ENCODE peak calls at places on chromosome 2, in ten cellular contexts. V is SJSA1; H is ovary; U is heart left ventricle; Q is OCI-LY7; D is Peyer's patch; T is PC-3; A is cardiac muscle cell; G is CD4-positive, alpha-beta memory T cell; Y is neural progenitor cell. I is an unnamed sample.

GRCh38 chr2:38074775-38075435 is 1.0 kb downstream of the CYP1B1 start:
- DNase-seq in A (peak; percentile 75), T (peak; percentile 39), D (no peak), G (no peak), Q (no peak), U (peak; percentile 43), Y (peak; percentile 87), H (no peak), V (no peak), I (no peak)

GRCh38 chr2:97992836-97993825 is 2.6 kb downstream of the TMEM131 start:
- DNase-seq in D (no peak), H (no peak), T (peak; percentile 38), A (no peak), U (no peak), Q (no peak), V (no peak), Y (no peak), G (no peak), I (no peak)

GRCh38 chr2:82636411-82637020 is 1822.6 kb downstream of the SUCLG1 start:
- DNase-seq in Q (no peak), G (no peak), D (no peak), V (no peak), Y (no peak), A (no peak), T (peak; percentile 17), U (no peak), H (no peak), I (no peak)

GRCh38 chr2:184338776-184339175 is 259.6 kb upstream of the ZNF804A start:
- DNase-seq in V (no peak), H (no peak), Q (no peak), U (no peak), T (no peak), D (no peak), G (no peak), Y (peak; percentile 11), A (no peak), I (no peak)

GRCh38 chr2:238878051-238878735 is 30.3 kb downstream of the TWIST2 start:
- DNase-seq in T (no peak), H (no peak), U (no peak), G (no peak), D (no peak), Q (no peak), Y (no peak), V (no peak), A (no peak), I (no peak)

GRCh38 chr2:134758632-134759031 is 39.8 kb upstream of the TMEM163 start:
- DNase-seq in T (no peak), H (no peak), Y (no peak), G (no peak), V (no peak), D (no peak), A (no peak), U (no peak), Q (peak; percentile 62), I (no peak)

GRCh38 chr2:73113634-73113958 is 848 bp upstream of the RAB11FIP5 start:
- DNase-seq in U (no peak), Q (no peak), G (no peak), H (no peak), A (no peak), T (no peak), D (no peak), V (no peak), Y (no peak), I (no peak)

GRCh38 chr2:20226152-20226545 is 1.2 kb upstream of the SDC1 start:
- DNase-seq in V (no peak), H (no peak), G (no peak), Y (no peak), A (no peak), D (no peak), T (no peak), Q (no peak), U (no peak), I (no peak)

GRCh38 chr2:120441744-120442471 is 96.0 kb downstream of the INHBB start:
- DNase-seq in A (peak; percentile 46), Y (peak; percentile 85), Q (no peak), T (peak; percentile 81), V (no peak), H (no peak), D (no peak), G (no peak), U (no peak), I (no peak)

GRCh38 chr2:73594241-73594640 is 48.0 kb downstream of the NAT8 start:
- DNase-seq in U (no peak), H (no peak), G (no peak), Q (no peak), T (peak; percentile 38), D (no peak), A (no peak), Y (no peak), V (peak; percentile 5), I (no peak)

GRCh38 chr2:170212625-170213280 is 34.8 kb downstream of the MYO3B start:
- DNase-seq in V (no peak), U (no peak), D (no peak), G (no peak), A (no peak), Q (no peak), Y (no peak), H (no peak), T (no peak), I (no peak)

GRCh38 chr2:43226955-43227829 is 786 bp upstream of the ZFP36L2 start:
- DNase-seq in Q (peak; percentile 81), Y (peak; percentile 88), A (peak; percentile 94), G (peak; percentile 59), D (peak; percentile 98), H (peak; percentile 93), U (peak; percentile 96), T (peak; percentile 82), V (peak; percentile 84), I (peak; percentile 87)

GRCh38 chr2:43950383-43951008 is 45.3 kb downstream of the LRPPRC start:
- DNase-seq in U (no peak), Y (peak; percentile 17), V (no peak), Q (peak; percentile 56), H (no peak), A (peak; percentile 45), G (peak; percentile 26), T (peak; percentile 69), D (no peak), I (peak; percentile 6)

GRCh38 chr2:220335591-220335915 is 708.1 kb downstream of the SLC4A3 start:
- DNase-seq in T (no peak), G (no peak), U (no peak), Y (peak; percentile 5), D (no peak), A (peak; percentile 18), H (no peak), V (no peak), Q (no peak), I (no peak)

GRCh38 chr2:196510246-196510645 is 129.3 kb upstream of the CCDC150 start:
- DNase-seq in H (no peak), D (no peak), V (no peak), Y (no peak), Q (no peak), T (peak; percentile 70), A (no peak), U (no peak), G (no peak), I (no peak)

GRCh38 chr2:9757430-9758287 is 85.6 kb upstream of the TAF1B start:
- DNase-seq in H (no peak), U (peak; percentile 78), G (no peak), Y (peak; percentile 77), A (peak; percentile 68), T (no peak), Q (no peak), D (no peak), V (no peak), I (peak; percentile 73)

GRCh38 chr2:166031054-166031453 is 77.5 kb upstream of the TTC21B start:
- DNase-seq in G (no peak), H (no peak), T (no peak), V (no peak), Q (no peak), A (no peak), U (no peak), Y (no peak), D (no peak), I (no peak)

GRCh38 chr2:3838348-3838747 is 135.0 kb downstream of the DCDC2C start:
- DNase-seq in H (no peak), Y (no peak), G (no peak), U (no peak), Q (no peak), A (no peak), D (no peak), T (no peak), V (no peak), I (no peak)
- H3K9me3 ChIP-seq in H (no peaks in the 10 kb centered on the region), Y (no peaks in the 10 kb centered on the region), G (no peaks in the 10 kb centered on the region), U (no peaks in the 10 kb centered on the region), Q (no peaks in the 10 kb centered on the region), A (no peaks in the 10 kb centered on the region), D (peaks cover 7% of the 10 kb centered on the region), T (no peaks in the 10 kb centered on the region), V (no peaks in the 10 kb centered on the region), I (no peaks in the 10 kb centered on the region)

GRCh38 chr2:45567288-45567963 is 43.6 kb downstream of the SRBD1 start:
- DNase-seq in U (no peak), A (no peak), D (no peak), T (no peak), Q (no peak), H (no peak), V (no peak), Y (no peak), G (no peak), I (no peak)
- H3K27ac ChIP-seq in U (peak overlapping the region; percentile 20), A (no peak overlapping the region), D (peak overlapping the region; percentile 70), T (peak overlapping the region; percentile 1), Q (peak overlapping the region; percentile 49), H (no peak overlapping the region), V (no peak overlapping the region), Y (no peak overlapping the region), G (peak overlapping the region; percentile 72), I (no peak overlapping the region)

DNA sequence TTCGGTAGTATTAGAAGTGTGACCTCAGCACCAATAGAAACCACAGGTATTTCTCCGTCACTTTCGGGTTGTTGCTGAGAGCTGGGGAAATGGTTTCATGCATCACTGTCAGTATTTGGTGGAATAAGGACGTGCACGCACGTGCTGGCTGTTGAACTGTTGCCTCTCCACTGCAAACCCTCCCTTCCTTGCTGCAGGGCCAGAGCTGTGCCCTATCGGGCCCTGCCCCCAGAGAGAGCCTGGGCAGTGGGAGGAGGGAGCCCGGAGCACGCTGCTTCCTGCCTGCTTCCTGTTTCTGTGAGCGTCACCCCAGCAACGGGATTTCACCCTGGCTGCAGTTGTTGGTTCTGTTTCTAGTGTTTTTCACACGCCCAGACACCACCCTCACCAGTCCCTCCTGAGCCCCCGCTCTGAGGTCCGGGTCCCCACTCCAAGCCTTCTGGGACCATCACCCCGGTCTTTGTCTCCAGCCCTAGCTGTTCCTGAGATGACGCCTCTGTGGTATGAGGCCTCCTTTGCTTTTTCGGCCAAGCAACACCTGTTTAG is 47.4 kb downstream of the LRRFIP1 start:
- DNase-seq in T (peak; percentile 41), Q (peak; percentile 86), V (peak; percentile 62), H (peak; percentile 72), D (peak; percentile 81), A (peak; percentile 74), G (peak; percentile 93), U (peak; percentile 91), Y (peak; percentile 54), I (peak; percentile 88)
- H3K4me1 ChIP-seq in T (peaks cover 22% of the 10 kb centered on the region), Q (peaks cover 86% of the 10 kb centered on the region), V (peaks cover 50% of the 10 kb centered on the region), H (peaks cover 23% of the 10 kb centered on the region), D (no peaks in the 10 kb centered on the region), A (peaks cover 16% of the 10 kb centered on the region), G (peaks cover 47% of the 10 kb centered on the region), U (peaks cover 74% of the 10 kb centered on the region), Y (peaks cover 14% of the 10 kb centered on the region), I (peaks cover 42% of the 10 kb centered on the region)

GRCh38 chr2:51795248-51795888 is 763.4 kb upstream of the NRXN1 start:
- DNase-seq in T (peak; percentile 34), A (peak; percentile 36), Y (peak; percentile 57), Q (peak; percentile 10), H (no peak), U (no peak), G (no peak), D (no peak), V (no peak), I (peak; percentile 63)

GRCh38 chr2:51789908-51790307 is 758.0 kb upstream of the NRXN1 start:
- DNase-seq in U (no peak), H (no peak), A (no peak), Q (no peak), G (no peak), T (peak; percentile 81), Y (no peak), V (no peak), D (no peak), I (no peak)

GRCh38 chr2:51790854-51791253 is 758.9 kb upstream of the NRXN1 start:
- DNase-seq in V (no peak), U (no peak), Y (no peak), Q (no peak), H (no peak), G (no peak), A (no peak), T (no peak), D (no peak), I (no peak)
- H3K9me3 ChIP-seq in V (no peaks in the 10 kb centered on the region), U (no peaks in the 10 kb centered on the region), Y (no peaks in the 10 kb centered on the region), Q (no peaks in the 10 kb centered on the region), H (no peaks in the 10 kb centered on the region), G (peaks cover 6% of the 10 kb centered on the region), A (no peaks in the 10 kb centered on the region), T (no peaks in the 10 kb centered on the region), D (no peaks in the 10 kb centered on the region), I (peaks cover 2% of the 10 kb centered on the region)

I was measured in SJCRH30.